ENCODE peak calls at places on chromosomes 12 and 14, in five cellular contexts. V is CD8-positive, alpha-beta T cell; R is left ventricle myocardium inferior; S is psoas muscle; C is AG04450. E is an unnamed sample.

GRCh38 chr12:111304642-111305071 is 64.2 kb downstream of the PHETA1 start:
- DNase-seq in R (no peak), S (no peak), C (no peak), V (no peak), E (no peak)

GRCh38 chr12:6699989-6700645 is 498 bp downstream of the PIANP start:
- DNase-seq in V (no peak), C (no peak), S (no peak), R (no peak), E (no peak)

GRCh38 chr12:89783321-89784060 is 74.9 kb upstream of the ATP2B1 start:
- DNase-seq in S (no peak), R (no peak), V (no peak), C (no peak), E (no peak)

GRCh38 chr12:62466596-62467411 is at the start of gene MON2:
- DNase-seq in C (peak; percentile 29), R (peak; percentile 90), S (peak; percentile 90), V (peak; percentile 85), E (peak; percentile 38)

GRCh38 chr14:104799657-104800599 is 973 bp upstream of the ZBTB42 start:
- DNase-seq in C (peak; percentile 29), R (peak; percentile 91), S (peak; percentile 91), V (peak; percentile 81), E (no peak)

GRCh38 chr14:32249780-32250179 is 46.7 kb upstream of the RNU6-8 start:
- DNase-seq in R (no peak), S (no peak), C (no peak), V (no peak), E (no peak)

GRCh38 chr12:111730420-111730819 is 36.3 kb upstream of the ALDH2 start:
- DNase-seq in R (no peak), S (no peak), C (no peak), V (no peak), E (no peak)

GRCh38 chr12:121439715-121440114 is 39.8 kb downstream of the RNF34 start:
- DNase-seq in S (no peak), R (no peak), V (no peak), C (no peak), E (no peak)

GRCh38 chr14:102593841-102594170 is 1.4 kb downstream of the RCOR1 start:
- DNase-seq in V (no peak), S (no peak), C (no peak), R (no peak), E (no peak)

GRCh38 chr14:36844443-36844842 is 182.8 kb downstream of the PAX9 start:
- DNase-seq in C (no peak), R (no peak), V (no peak), S (no peak), E (no peak)

GRCh38 chr12:15757553-15758255 is 31.5 kb downstream of the EPS8 start:
- DNase-seq in C (no peak), S (no peak), R (no peak), V (no peak), E (peak; percentile 66)

GRCh38 chr12:6667559-6668210 is 4.8 kb upstream of the ING4 start:
- DNase-seq in C (no peak), S (no peak), V (no peak), R (no peak), E (no peak)

GRCh38 chr12:132453361-132454133 is 36.4 kb upstream of the FBRSL1 start:
- DNase-seq in V (no peak), R (no peak), S (no peak), C (no peak), E (no peak)

GRCh38 chr12:123900898-123901376 is 71.7 kb downstream of the CCDC92 start:
- DNase-seq in C (no peak), R (no peak), S (no peak), V (no peak), E (no peak)

GRCh38 chr12:132362966-132363660 is 33.7 kb upstream of the GALNT9 start:
- DNase-seq in C (no peak), S (no peak), V (no peak), R (peak; percentile 5), E (no peak)

GRCh38 chr12:89348894-89349669 is 3.2 kb downstream of the DUSP6 start:
- DNase-seq in C (no peak), S (no peak), V (no peak), R (no peak), E (no peak)

GRCh38 chr12:24307716-24308335 is 358.4 kb upstream of the SOX5 start:
- DNase-seq in V (no peak), C (no peak), R (no peak), S (no peak), E (peak; percentile 62)

GRCh38 chr14:95703805-95704204 is 10.1 kb downstream of the TCL1A start:
- DNase-seq in V (no peak), C (no peak), R (no peak), S (no peak), E (no peak)

GRCh38 chr14:93830753-93831461 is 42.6 kb upstream of the PRIMA1 start:
- DNase-seq in V (no peak), S (no peak), C (no peak), R (no peak), E (no peak)

GRCh38 chr12:12278899-12279298 is 12.1 kb upstream of the LRP6 start:
- DNase-seq in S (no peak), R (no peak), V (no peak), C (no peak), E (no peak)

GRCh38 chr12:70722584-70723343 is 85.5 kb upstream of the PTPRB start:
- DNase-seq in R (no peak), S (no peak), C (no peak), V (no peak), E (no peak)

GRCh38 chr14:89340200-89340667 is 76.8 kb downstream of the FOXN3 start:
- DNase-seq in S (no peak), R (no peak), V (no peak), C (no peak), E (no peak)

GRCh38 chr12:68364893-68365725 is 32.9 kb upstream of the MDM1 start:
- DNase-seq in S (peak; percentile 89), V (peak; percentile 89), R (peak; percentile 91), C (peak; percentile 96), E (peak; percentile 92)

GRCh38 chr12:132490481-132491348 is 764 bp downstream of the FBRSL1 start:
- DNase-seq in R (no peak), C (no peak), S (no peak), V (peak; percentile 23), E (no peak)

GRCh38 chr12:60335765-60336164 is 739.9 kb downstream of the SLC16A7 start:
- DNase-seq in C (peak; percentile 7), V (no peak), R (no peak), S (no peak), E (peak; percentile 37)

GRCh38 chr14:96911499-96912130 is 114.4 kb downstream of the VRK1 start:
- DNase-seq in R (no peak), V (no peak), C (no peak), S (no peak), E (no peak)

GRCh38 chr14:100691395-100692025 is 35.2 kb upstream of the DLK1 start:
- DNase-seq in C (no peak), V (no peak), R (no peak), S (no peak), E (no peak)

GRCh38 chr14:39454906-39455539 is 22.8 kb upstream of the FBXO33 start:
- DNase-seq in S (no peak), R (no peak), C (no peak), V (no peak), E (no peak)

DNA sequence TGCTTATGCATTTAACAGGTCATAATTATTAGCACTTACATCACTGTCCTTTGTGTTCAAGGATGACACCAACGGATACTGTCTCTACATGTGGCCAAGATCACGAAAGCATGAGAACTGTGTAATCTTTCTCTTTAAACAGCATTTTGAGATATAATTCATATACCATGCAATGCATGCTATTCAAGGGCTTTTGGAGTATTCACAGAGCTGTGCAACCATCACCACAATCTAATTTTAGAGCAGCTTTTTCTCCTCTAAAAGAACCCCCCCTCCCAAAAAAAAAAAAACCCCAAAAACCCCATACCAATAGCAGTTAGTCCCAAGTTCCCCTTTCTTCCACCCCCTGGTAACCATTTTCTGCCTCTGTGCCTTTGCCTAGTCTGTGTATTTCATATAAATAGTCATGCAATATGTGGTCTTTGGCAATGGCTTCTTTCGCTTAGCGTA is 60.6 kb downstream of the SPRING1 start:
- DNase-seq in S (no peak), C (no peak), R (no peak), V (no peak), E (no peak)
- H3K4me3 ChIP-seq in S (no peak overlapping the region), C (no peak overlapping the region), R (no peak overlapping the region), V (no peak overlapping the region), E (no peak overlapping the region)

GRCh38 chr12:74321381-74321780 is 216.3 kb upstream of the ATXN7L3B start:
- DNase-seq in R (no peak), S (no peak), C (no peak), V (no peak), E (no peak)

GRCh38 chr12:74317741-74318140 is 219.9 kb upstream of the ATXN7L3B start:
- DNase-seq in R (no peak), S (no peak), C (no peak), V (no peak), E (no peak)

GRCh38 chr12:74322792-74323191 is 214.8 kb upstream of the ATXN7L3B start:
- DNase-seq in V (no peak), R (no peak), S (no peak), C (no peak), E (no peak)

GRCh38 chr12:74317078-74317581 is 220.5 kb upstream of the ATXN7L3B start:
- DNase-seq in S (no peak), V (no peak), C (no peak), R (peak; percentile 28), E (no peak)
- TF ChIP-seq CTCF in S (no peak), V (no peak), C (peak; percentile 23), R (peak; percentile 51), E (peak; percentile 64)

GRCh38 chr12:120115066-120115465 is 1.5 kb downstream of the RAB35 start:
- DNase-seq in C (no peak), V (no peak), R (no peak), S (no peak), E (no peak)
- H3K4me3 ChIP-seq in C (peak overlapping the region; percentile 97), V (peak overlapping the region; percentile 71), R (peak overlapping the region; percentile 73), S (peak overlapping the region; percentile 77), E (peak overlapping the region; percentile 70)

DNA sequence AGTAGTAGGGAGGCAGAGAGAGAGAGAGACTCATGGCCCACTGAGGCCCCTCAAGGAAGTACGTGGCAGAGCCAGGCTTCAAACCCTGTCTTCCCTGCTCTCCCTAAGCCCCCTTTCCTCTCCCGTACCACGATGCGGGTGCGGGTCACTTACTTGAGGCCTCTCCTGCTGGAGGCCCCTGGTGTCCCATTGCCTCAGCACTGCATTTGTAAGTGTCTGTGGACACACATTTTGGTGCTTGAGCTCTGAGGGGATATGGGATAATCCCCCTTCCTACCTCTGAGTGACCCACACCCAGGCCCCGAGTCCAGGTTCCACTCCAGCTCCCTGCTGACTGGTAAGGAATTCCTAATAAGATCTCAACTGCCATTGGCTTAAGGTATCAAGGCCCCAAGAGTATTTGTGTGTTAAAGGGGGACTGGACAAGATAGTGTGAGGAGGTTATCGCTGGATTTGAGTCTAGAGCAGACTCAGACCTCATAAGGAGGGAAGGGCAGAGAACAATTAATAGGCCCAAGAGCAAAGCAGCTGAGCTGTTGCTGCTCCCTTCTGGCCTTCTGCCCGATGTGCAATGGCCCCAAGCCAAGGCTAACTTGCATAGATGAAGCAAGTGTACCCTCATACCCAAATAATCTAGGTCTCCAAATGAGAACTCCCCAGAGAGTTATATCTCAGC is 71.9 kb downstream of the CRACR2A start:
- DNase-seq in V (no peak), R (peak; percentile 71), S (peak; percentile 37), C (no peak), E (no peak)
- TF ChIP-seq CTCF in V (no peak), R (peak; percentile 49), S (no peak), C (no peak), E (peak; percentile 47)

DNA sequence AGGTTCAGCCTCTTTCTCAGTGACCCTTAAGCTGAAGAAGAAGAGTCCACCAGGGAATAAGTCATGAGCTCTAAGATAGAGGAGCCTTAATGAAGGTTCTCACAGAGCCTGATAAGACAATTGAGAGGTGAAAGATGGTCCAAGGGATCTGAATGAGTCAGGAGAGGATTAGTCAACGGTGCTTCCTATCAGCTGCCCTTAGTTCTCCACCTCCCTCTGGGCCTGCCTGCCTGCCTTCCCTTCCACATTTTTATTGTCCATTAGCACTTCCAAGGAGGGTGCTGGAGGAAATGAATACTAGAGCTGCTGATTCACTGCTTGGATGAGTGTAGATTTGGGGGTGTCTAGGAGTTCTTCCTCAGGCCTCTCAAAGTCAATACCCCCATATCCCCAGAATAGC is 161.7 kb upstream of the RMST start:
- DNase-seq in V (no peak), R (no peak), C (no peak), S (no peak), E (no peak)
- H3K4me3 ChIP-seq in V (no peak overlapping the region), R (no peak overlapping the region), C (no peak overlapping the region), S (no peak overlapping the region), E (no peak overlapping the region)

E was measured in retinal pigment epithelial cell.